ENCODE peak calls at places on chromosomes 12 and 14, in four cellular contexts. L, X, N and C are unnamed samples. For H3K4me1, the result is how much of the 10 kb centered on the place peaks cover.

GRCh38 chr14:49971156-49972141 is 78.6 kb downstream of the ARF6 start:
- DNase-seq in X (no peak), L (no peak), N (no peak), C (no peak)

GRCh38 chr12:116697305-116698130 is 40.4 kb downstream of the SPRING1 start:
- DNase-seq in X (peak), N (no peak), L (no peak), C (no peak)

GRCh38 chr14:81066672-81067071 is 111.3 kb downstream of the TSHR start:
- DNase-seq in N (no peak), X (no peak), L (no peak), C (no peak)

GRCh38 chr14:30165255-30165654 is 237.6 kb upstream of the PRKD1 start:
- DNase-seq in X (no peak), L (no peak), N (no peak), C (no peak)

GRCh38 chr12:118307069-118307954 is 65.4 kb downstream of the TAOK3 start:
- DNase-seq in L (no peak), X (no peak), N (no peak), C (no peak)

GRCh38 chr14:50342211-50343080 is 30.3 kb downstream of the DMAC2L start:
- DNase-seq in N (no peak), L (peak), X (no peak), C (no peak)

GRCh38 chr12:42612258-42612608 is 22.7 kb upstream of the PRICKLE1 start:
- DNase-seq in X (no peak), N (no peak), L (no peak), C (no peak)

GRCh38 chr12:121829250-121829918 is 25.6 kb downstream of the SETD1B start:
- DNase-seq in L (no peak), X (no peak), N (no peak), C (no peak)

GRCh38 chr12:81330480-81330879 is 252.6 kb downstream of the ACSS3 start:
- DNase-seq in N (no peak), L (no peak), X (no peak), C (no peak)

GRCh38 chr12:66916189-66916588 is 237.3 kb upstream of the GRIP1 start:
- DNase-seq in N (no peak), L (no peak), X (no peak), C (no peak)

GRCh38 chr12:115135800-115136211 is 451.8 kb upstream of the TBX3 start:
- DNase-seq in L (no peak), N (peak), X (no peak), C (peak)

GRCh38 chr12:116929885-116930284 is 19.1 kb downstream of the FBXW8 start:
- DNase-seq in L (no peak), N (no peak), X (no peak), C (no peak)

GRCh38 chr12:51127050-51127729 is 43.8 kb upstream of the CSRNP2 start:
- DNase-seq in X (no peak), N (no peak), L (no peak), C (no peak)

GRCh38 chr12:42921741-42922511 is 332.4 kb upstream of the PRICKLE1 start:
- DNase-seq in N (no peak), X (no peak), L (no peak), C (no peak)

GRCh38 chr12:53180931-53181645 is 363 bp upstream of the CSAD start:
- DNase-seq in N (peak), L (no peak), X (peak), C (peak)

GRCh38 chr12:80821513-80822000 is 104.8 kb downstream of the MYF5 start:
- DNase-seq in N (no peak), L (no peak), X (no peak), C (no peak)

GRCh38 chr12:77521458-77522115 is 309.1 kb upstream of the NAV3 start:
- DNase-seq in L (no peak), N (no peak), X (no peak), C (no peak)

GRCh38 chr12:18259906-18260682 is 1.2 kb upstream of the PIK3C2G start:
- DNase-seq in N (no peak), L (no peak), X (no peak), C (no peak)

GRCh38 chr14:70289138-70289537 is 70.3 kb downstream of the COX16 start:
- DNase-seq in X (no peak), N (no peak), L (no peak), C (no peak)

GRCh38 chr12:124783087-124783486 is 80.6 kb downstream of the SCARB1 start:
- DNase-seq in X (no peak), N (no peak), L (no peak), C (no peak)

GRCh38 chr12:124782132-124782531 is 81.5 kb downstream of the SCARB1 start:
- DNase-seq in X (no peak), L (no peak), N (no peak), C (no peak)

GRCh38 chr12:124784871-124785572 is 78.6 kb downstream of the SCARB1 start:
- DNase-seq in X (no peak), N (no peak), L (no peak), C (no peak)

GRCh38 chr12:124788936-124789555 is 74.6 kb downstream of the SCARB1 start:
- DNase-seq in X (no peak), N (no peak), L (no peak), C (no peak)

DNA sequence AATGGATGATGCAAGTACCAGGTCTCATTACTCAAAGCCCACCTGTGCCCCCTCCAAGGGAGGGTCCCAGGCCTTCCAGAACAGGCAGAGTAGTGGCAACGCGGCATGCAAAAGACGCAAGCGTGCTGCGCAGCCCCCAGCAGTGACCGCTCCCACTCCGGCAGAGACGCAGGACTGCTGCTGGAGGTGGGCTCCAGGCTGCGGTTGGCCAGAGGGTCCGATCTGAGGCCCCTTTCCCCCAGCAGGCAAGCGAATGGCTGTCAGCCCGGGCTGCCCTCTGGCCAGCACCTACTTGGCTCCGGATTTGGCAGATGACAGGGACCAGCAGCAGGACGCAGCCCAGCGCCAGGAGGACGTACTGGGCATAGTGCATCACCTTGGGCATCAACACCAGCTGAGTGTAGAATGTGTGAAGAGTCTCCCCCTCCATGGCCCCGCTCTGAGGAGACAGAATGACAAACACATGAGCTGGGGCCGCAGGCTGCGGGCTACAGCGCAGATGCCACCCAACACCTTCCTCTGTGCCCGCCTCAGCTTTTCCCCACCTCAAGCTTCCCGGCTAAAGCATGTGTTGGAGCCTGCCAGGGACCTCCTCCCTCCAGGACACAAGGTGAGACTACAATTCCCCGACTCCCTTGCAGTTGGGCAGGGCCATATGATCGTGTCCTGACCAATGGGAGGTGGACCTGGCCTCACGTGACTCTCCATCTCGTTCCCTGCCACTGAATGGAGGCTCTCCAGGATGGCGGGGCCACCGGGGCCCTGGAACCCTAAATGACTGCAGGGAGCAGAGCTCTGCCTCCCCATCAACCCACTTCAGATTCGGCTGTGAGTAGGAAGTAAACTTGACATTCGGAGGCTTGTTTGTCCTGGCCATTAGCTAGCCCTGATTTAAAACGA is 77.3 kb downstream of the SCARB1 start:
- DNase-seq in L (no peak), X (peak), N (peak), C (peak)
- H3K4me1 ChIP-seq in L (under half), X (under half), N (under half), C (under half)

DNA sequence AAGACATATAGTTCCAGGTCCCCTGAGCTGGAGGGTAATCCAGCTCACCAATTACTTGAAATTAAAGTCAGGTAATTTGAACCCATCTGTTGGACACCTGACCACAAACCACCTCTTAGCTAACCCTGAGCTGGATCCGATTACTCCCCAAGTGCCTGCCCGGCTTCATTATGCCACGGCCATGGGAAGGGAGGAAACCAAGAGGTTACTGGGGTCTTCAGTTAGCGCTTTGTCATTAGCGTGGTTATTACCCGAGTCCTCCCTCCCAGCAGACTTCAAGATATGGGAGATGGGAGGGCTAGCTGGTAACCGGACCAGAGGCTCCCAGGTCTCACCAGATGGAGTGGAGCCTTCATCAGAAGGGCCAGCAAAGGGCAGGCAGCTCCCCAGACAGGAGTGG is 1071.4 kb downstream of the BCL11B start:
- DNase-seq in N (no peak), L (no peak), X (no peak), C (no peak)
- H3K4me1 ChIP-seq in N (under half), L (half or more), X (under half), C (under half)

GRCh38 chr14:77071938-77072388 is 26.1 kb upstream of the CIPC start:
- DNase-seq in L (no peak), X (no peak), N (peak), C (no peak)

GRCh38 chr14:77069551-77069950 is 28.5 kb upstream of the CIPC start:
- DNase-seq in N (no peak), X (no peak), L (no peak), C (no peak)

GRCh38 chr14:77077040-77077439 is 21.0 kb upstream of the CIPC start:
- DNase-seq in X (no peak), N (peak), L (no peak), C (no peak)

GRCh38 chr14:77076118-77076631 is 21.9 kb upstream of the CIPC start:
- DNase-seq in N (peak), L (no peak), X (peak), C (peak)

DNA sequence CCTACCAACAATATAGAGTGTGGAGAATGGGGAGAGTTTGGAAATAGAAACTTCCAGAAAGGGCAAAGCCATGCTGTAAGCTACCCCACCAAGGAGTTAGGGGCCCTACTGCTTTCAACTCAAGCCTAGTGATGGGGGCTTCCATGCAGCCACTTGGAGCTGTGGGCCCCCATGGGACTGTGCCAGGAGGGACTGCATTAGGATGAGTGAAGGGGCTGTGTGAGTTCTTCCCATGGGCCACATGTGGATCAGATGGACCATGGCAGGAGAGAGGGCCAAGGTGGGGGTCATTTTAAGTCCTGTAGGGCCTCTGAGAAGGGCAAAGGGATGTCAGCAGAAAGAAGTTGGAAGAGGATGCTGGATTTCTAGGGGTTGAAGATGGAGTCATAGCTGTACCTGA is 23.1 kb upstream of the CIPC start:
- DNase-seq in L (no peak), X (no peak), N (no peak), C (no peak)
- H3K4me1 ChIP-seq in L (under half), X (under half), N (under half), C (under half)

DNA sequence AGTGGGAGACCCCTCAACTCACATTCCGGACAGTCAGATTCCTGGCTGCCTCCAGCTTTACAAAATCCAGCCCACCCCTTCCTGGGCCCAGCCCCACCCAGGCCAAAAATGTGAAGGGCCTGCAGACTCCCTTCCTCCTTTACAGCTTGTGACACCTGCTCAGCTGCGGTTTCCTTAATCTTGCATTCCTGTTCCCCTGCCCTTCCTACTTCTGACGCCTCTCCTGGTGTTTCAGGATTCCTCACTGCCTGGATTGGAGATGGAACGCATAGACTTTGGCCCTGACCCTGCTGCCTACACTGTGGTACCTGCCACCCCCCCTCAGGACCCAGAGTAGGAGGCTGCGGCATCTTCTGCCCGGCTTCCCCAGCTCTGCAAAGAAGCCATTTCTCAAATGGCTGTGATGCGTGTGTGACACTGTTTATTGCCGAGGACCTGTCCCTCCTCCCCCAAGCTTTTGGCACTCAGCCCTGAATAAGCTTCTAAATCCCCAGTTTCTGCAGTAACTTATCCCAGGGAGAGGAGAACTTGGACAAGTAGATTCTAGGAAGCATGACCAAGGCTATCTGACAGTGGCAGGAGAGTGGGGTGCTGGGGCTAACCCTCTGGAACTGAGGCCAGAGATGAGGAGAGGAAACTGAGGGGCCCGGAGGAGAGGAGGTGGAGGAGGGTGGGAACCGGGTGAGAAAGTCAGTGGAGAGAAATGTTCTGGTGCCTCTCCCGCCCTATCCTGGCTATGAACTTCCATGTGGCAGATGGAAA is 24.9 kb upstream of the BCDIN3D start:
- DNase-seq in X (no peak), N (peak), L (no peak), C (no peak)
- H3K4me1 ChIP-seq in X (under half), N (under half), L (under half), C (under half)